ENCODE peak calls at places on chromosome 20, in eight cellular contexts. One of them, this sample, is unnamed.

GRCh38 chr20:12409501-12409900 is 491.8 kb downstream of the BTBD3 start:
- DNase-seq in memory B cell: no peak
- DNase-seq in NCI-H345: no peak
- DNase-seq in OCI-LY7: no peak
- DNase-seq in lower leg skin: no peak
- DNase-seq in tibial artery: no peak
- DNase-seq in CD8-positive, alpha-beta memory T cell: no peak
- DNase-seq in Kasumi-1: no peak
- DNase-seq in this sample: no peak

GRCh38 chr20:43752561-43753301 is 25.9 kb upstream of the GTSF1L start:
- DNase-seq in memory B cell: no peak
- DNase-seq in NCI-H345: no peak
- DNase-seq in OCI-LY7: peak
- DNase-seq in lower leg skin: peak
- DNase-seq in tibial artery: no peak
- DNase-seq in CD8-positive, alpha-beta memory T cell: no peak
- DNase-seq in Kasumi-1: no peak
- DNase-seq in this sample: peak

GRCh38 chr20:10784337-10785183 is 110.8 kb upstream of the JAG1 start:
- DNase-seq in memory B cell: no peak
- DNase-seq in NCI-H345: peak
- DNase-seq in OCI-LY7: no peak
- DNase-seq in lower leg skin: no peak
- DNase-seq in tibial artery: no peak
- DNase-seq in CD8-positive, alpha-beta memory T cell: no peak
- DNase-seq in Kasumi-1: no peak
- DNase-seq in this sample: no peak

GRCh38 chr20:35773154-35773751 is 1.4 kb downstream of the PHF20 start:
- DNase-seq in memory B cell: peak
- DNase-seq in NCI-H345: no peak
- DNase-seq in OCI-LY7: peak
- DNase-seq in lower leg skin: peak
- DNase-seq in tibial artery: peak
- DNase-seq in CD8-positive, alpha-beta memory T cell: peak
- DNase-seq in Kasumi-1: peak
- DNase-seq in this sample: no peak

GRCh38 chr20:33328157-33328556 is 45.1 kb downstream of the BPIFB1 start:
- DNase-seq in memory B cell: no peak
- DNase-seq in NCI-H345: no peak
- DNase-seq in OCI-LY7: no peak
- DNase-seq in lower leg skin: no peak
- DNase-seq in tibial artery: no peak
- DNase-seq in CD8-positive, alpha-beta memory T cell: no peak
- DNase-seq in Kasumi-1: no peak
- DNase-seq in this sample: no peak

GRCh38 chr20:1118336-1119127 is at the start of gene PSMF1:
- DNase-seq in memory B cell: peak
- DNase-seq in NCI-H345: peak
- DNase-seq in OCI-LY7: peak
- DNase-seq in lower leg skin: peak
- DNase-seq in tibial artery: peak
- DNase-seq in CD8-positive, alpha-beta memory T cell: peak
- DNase-seq in Kasumi-1: peak
- DNase-seq in this sample: peak

GRCh38 chr20:23050847-23051627 is 1.6 kb upstream of the THBD start:
- DNase-seq in memory B cell: no peak
- DNase-seq in NCI-H345: no peak
- DNase-seq in OCI-LY7: no peak
- DNase-seq in lower leg skin: peak
- DNase-seq in tibial artery: peak
- DNase-seq in CD8-positive, alpha-beta memory T cell: no peak
- DNase-seq in Kasumi-1: peak
- DNase-seq in this sample: no peak

GRCh38 chr20:4866429-4866828 is 134.9 kb downstream of the SLC23A2 start:
- DNase-seq in memory B cell: no peak
- DNase-seq in NCI-H345: no peak
- DNase-seq in OCI-LY7: no peak
- DNase-seq in lower leg skin: no peak
- DNase-seq in tibial artery: no peak
- DNase-seq in CD8-positive, alpha-beta memory T cell: no peak
- DNase-seq in Kasumi-1: no peak
- DNase-seq in this sample: no peak

GRCh38 chr20:35000311-35000921 is 44.7 kb downstream of the MYH7B start:
- DNase-seq in memory B cell: no peak
- DNase-seq in NCI-H345: no peak
- DNase-seq in OCI-LY7: peak
- DNase-seq in lower leg skin: no peak
- DNase-seq in tibial artery: no peak
- DNase-seq in CD8-positive, alpha-beta memory T cell: no peak
- DNase-seq in Kasumi-1: no peak
- DNase-seq in this sample: no peak